ENCODE peak calls at places on chromosomes 5 and 9, in four cellular contexts. Z is HepG2, C is K562, B is A549. V is an unnamed sample.

GRCh38 chr5:11992518-11992917 is 88.3 kb upstream of the CTNND2 start:
- DNase-seq in B (no peak), Z (no peak), C (no peak), V (no peak)

GRCh38 chr9:137192859-137193258 is 4.4 kb downstream of the SSNA1 start:
- DNase-seq in B (no peak), C (no peak), Z (no peak), V (no peak)

GRCh38 chr9:4306066-4306787 is 6.4 kb upstream of the GLIS3 start:
- DNase-seq in Z (peak), B (no peak), C (no peak), V (peak)

GRCh38 chr9:136644343-136644592 is 18.4 kb upstream of the EGFL7 start:
- DNase-seq in B (no peak), C (peak), Z (no peak), V (peak)

GRCh38 chr9:19379697-19380046 is 364 bp downstream of the RPS6 start:
- DNase-seq in B (no peak), C (peak), Z (no peak), V (peak)

GRCh38 chr9:35615981-35616680 is 2.1 kb downstream of the CD72 start:
- DNase-seq in C (no peak), B (no peak), Z (no peak), V (no peak)

GRCh38 chr5:141494761-141495455 is 6.0 kb downstream of the PCDHGC5 start:
- DNase-seq in C (no peak), B (no peak), Z (no peak), V (peak)

GRCh38 chr9:126429190-126429589 is 102.6 kb downstream of the MVB12B start:
- DNase-seq in B (no peak), Z (no peak), C (no peak), V (no peak)

GRCh38 chr9:129253820-129254381 is 75.8 kb upstream of the IER5L start:
- DNase-seq in B (no peak), C (no peak), Z (no peak), V (no peak)

GRCh38 chr9:22722492-22722891 is 275.9 kb downstream of the DMRTA1 start:
- DNase-seq in C (no peak), Z (no peak), B (no peak), V (no peak)

GRCh38 chr5:174106997-174107655 is 61.6 kb downstream of the NSG2 start:
- DNase-seq in C (no peak), Z (no peak), B (no peak), V (no peak)

GRCh38 chr9:133356391-133357091 is at the start of the genes SURF1 and SURF2:
- DNase-seq in C (peak), B (peak), Z (peak), V (peak)

GRCh38 chr5:159779481-159779880 is 136.8 kb upstream of the ADRA1B start:
- DNase-seq in B (no peak), C (no peak), Z (no peak), V (no peak)

GRCh38 chr9:18105996-18106595 is 367.9 kb upstream of the ADAMTSL1 start:
- DNase-seq in Z (no peak), C (no peak), B (no peak), V (no peak)

GRCh38 chr5:131264453-131265200 is 774 bp downstream of the CDC42SE2 start:
- DNase-seq in B (no peak), C (no peak), Z (no peak), V (peak)

GRCh38 chr9:36945999-36946398 is 88.1 kb downstream of the PAX5 start:
- DNase-seq in Z (no peak), C (no peak), B (no peak), V (no peak)

GRCh38 chr5:150778517-150779396 is at the start of gene SMIM3:
- DNase-seq in B (peak), Z (peak), C (peak), V (peak)

GRCh38 chr5:157431544-157432200 is 28.3 kb upstream of the NIPAL4 start:
- DNase-seq in B (peak), C (no peak), Z (peak), V (peak)

GRCh38 chr5:77628840-77629552 is 9.5 kb downstream of the OTP start:
- DNase-seq in C (no peak), B (no peak), Z (no peak), V (no peak)

GRCh38 chr5:135310328-135310989 is 88.6 kb downstream of the MACROH2A1 start:
- DNase-seq in C (no peak), B (no peak), Z (no peak), V (peak)

GRCh38 chr9:69255591-69255990 is 69.4 kb upstream of the ENTREP1 start:
- DNase-seq in Z (no peak), C (no peak), B (no peak), V (no peak)

GRCh38 chr9:97419315-97419867 is 7.5 kb downstream of the TDRD7 start:
- DNase-seq in C (no peak), B (no peak), Z (peak), V (peak)

GRCh38 chr9:33924978-33925797 is 108.2 kb downstream of the UBE2R2 start:
- DNase-seq in B (peak), Z (peak), C (no peak), V (peak)

GRCh38 chr5:74579215-74579614 is 61.3 kb downstream of the ENC1 start:
- DNase-seq in Z (no peak), C (peak), B (no peak), V (no peak)

GRCh38 chr5:177027665-177028064 is 5.2 kb downstream of the ZNF346 start:
- DNase-seq in B (no peak), Z (no peak), C (no peak), V (no peak)

GRCh38 chr9:99299214-99300102 is 77.4 kb downstream of the SEC61B start:
- DNase-seq in Z (peak), C (no peak), B (no peak), V (peak)

GRCh38 chr9:117927354-117927753 is 223.2 kb downstream of the TLR4 start:
- DNase-seq in B (no peak), Z (no peak), C (no peak), V (no peak)

GRCh38 chr9:69801994-69802393 is 18.6 kb upstream of the CFAP95 start:
- DNase-seq in Z (peak), B (no peak), C (no peak), V (peak)

GRCh38 chr9:35605336-35606137 is 475 bp downstream of the TESK1 start:
- DNase-seq in C (peak), B (peak), Z (no peak), V (no peak)

DNA sequence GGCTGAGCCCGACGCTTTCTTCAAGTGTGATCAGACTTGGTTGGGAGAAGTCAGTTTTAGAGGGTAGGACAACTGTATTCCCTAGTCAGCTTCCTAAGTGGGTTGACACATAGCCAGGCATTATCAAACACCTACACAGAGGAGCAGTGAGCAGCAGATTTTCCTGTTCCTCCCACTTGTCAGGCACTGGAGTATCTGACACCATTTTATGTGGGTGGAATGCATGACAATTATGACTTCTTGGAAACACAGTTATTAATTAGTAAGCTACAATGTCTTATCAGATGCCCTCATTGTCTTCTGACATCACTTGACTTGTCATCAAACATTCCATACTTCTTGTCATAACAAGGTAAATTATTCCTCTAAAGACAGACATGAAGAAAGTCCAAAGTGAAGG is 124.9 kb downstream of the IRX2 start:
- DNase-seq in Z (no peak), C (no peak), B (no peak), V (no peak)
- TF ChIP-seq MAZ in Z (no peak), C (no peak), B (no peak), V (no peak)

GRCh38 chr9:1495684-1496083 is 445.5 kb downstream of the DMRT2 start:
- DNase-seq in Z (no peak), C (no peak), B (no peak), V (no peak)

GRCh38 chr9:1495282-1495681 is 445.1 kb downstream of the DMRT2 start:
- DNase-seq in B (no peak), Z (no peak), C (no peak), V (no peak)

GRCh38 chr9:1490341-1491115 is 440.4 kb downstream of the DMRT2 start:
- DNase-seq in B (no peak), Z (no peak), C (no peak), V (no peak)
- TF ChIP-seq MAZ in B (no peak), Z (no peak), C (no peak), V (no peak)

DNA sequence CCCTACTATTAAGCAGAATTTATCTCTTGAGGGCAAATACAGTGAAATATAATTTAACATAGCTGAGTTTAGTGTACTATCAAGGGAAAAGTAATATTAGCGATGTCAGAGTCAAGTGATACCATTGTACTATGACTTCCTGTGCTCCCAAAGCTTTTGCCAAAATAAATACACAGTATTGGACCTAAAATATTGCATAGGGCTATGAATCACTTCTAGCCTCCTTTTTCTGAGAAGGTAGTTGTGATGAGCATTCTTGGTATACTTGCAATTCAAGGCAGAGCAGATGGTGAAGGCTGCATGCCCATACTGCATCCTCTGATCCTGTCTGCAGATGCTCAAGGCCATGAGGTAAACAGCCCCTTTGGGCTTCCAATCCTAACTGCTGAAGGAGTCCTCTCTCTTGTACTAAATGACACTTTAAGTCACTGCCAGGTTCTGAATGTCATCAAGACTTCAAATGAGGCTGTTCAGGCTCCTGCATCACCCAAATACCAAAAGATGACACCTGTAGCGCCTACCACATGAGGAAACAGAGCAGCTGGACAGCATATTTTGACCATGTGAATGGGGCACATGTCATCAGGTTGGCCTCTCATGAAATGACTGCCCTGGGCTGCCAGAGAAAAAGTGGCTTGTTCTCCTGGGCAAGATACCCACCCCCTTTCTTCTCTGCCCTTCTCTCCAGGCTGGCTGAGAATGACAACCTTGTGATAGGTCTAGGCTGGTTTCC is 29.7 kb upstream of the PPP2CA start:
- DNase-seq in B (no peak), C (no peak), Z (no peak), V (peak)
- TF ChIP-seq MAZ in B (no peak), C (no peak), Z (no peak), V (no peak)

GRCh38 chr5:170693701-170694100 is 89.8 kb upstream of the GABRP start:
- DNase-seq in C (no peak), Z (no peak), B (no peak), V (no peak)
- TF ChIP-seq MAZ in C (no peak), Z (no peak), B (no peak), V (no peak)

GRCh38 chr9:27655454-27655853 is 82.2 kb upstream of the C9orf72 start:
- DNase-seq in Z (no peak), C (no peak), B (no peak), V (no peak)

GRCh38 chr9:27660148-27660547 is 86.9 kb upstream of the C9orf72 start:
- DNase-seq in B (no peak), Z (no peak), C (no peak), V (no peak)

GRCh38 chr9:27653246-27653645 is 80.0 kb upstream of the C9orf72 start:
- DNase-seq in B (no peak), Z (no peak), C (no peak), V (no peak)

DNA sequence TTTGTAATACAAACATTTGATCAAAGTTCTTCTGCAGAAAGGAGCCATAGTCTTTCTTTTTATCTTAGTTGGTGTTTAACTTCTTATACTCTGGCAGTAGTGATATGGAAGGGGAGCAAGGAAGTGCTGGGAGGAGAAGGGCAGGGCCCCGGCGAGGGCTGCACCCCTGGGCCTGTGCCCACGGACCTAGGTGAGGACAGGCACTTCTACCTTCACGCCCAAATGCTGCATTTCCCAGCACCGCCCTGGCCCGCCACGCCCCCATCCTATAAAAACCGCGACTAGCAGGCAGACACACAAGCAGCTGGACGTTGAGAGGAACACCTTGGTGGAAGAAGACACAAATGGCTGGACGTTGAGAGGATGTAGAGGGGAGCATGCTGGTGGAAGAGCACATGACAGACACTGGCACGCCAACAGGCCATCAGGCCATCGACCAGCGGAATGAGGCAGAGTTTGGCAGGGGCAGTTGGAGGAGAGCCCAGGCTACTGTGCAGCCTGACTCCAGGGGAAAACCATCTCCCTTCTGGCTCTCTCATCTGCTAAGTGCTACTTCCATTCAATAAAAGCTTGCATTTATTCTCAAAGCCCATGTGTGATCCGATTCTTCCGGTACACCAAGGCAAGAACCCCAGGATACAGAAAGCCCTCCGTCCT is 81.5 kb upstream of the C9orf72 start:
- DNase-seq in B (no peak), Z (no peak), C (no peak), V (no peak)
- TF ChIP-seq MAZ in B (no peak), Z (no peak), C (no peak), V (no peak)

GRCh38 chr9:88653926-88654325 is 118.9 kb downstream of the NXNL2 start:
- DNase-seq in B (no peak), Z (no peak), C (no peak), V (peak)
- TF ChIP-seq MAZ in B (no peak), Z (no peak), C (no peak), V (no peak)

GRCh38 chr9:28770226-28770625 is 1196.9 kb upstream of the C9orf72 start:
- DNase-seq in C (no peak), B (no peak), Z (no peak), V (no peak)

GRCh38 chr9:28779240-28779639 is 1206.0 kb upstream of the C9orf72 start:
- DNase-seq in C (no peak), Z (no peak), B (no peak), V (no peak)

GRCh38 chr9:28770827-28771226 is 1197.5 kb upstream of the C9orf72 start:
- DNase-seq in Z (no peak), C (no peak), B (no peak), V (no peak)

GRCh38 chr9:28774433-28775029 is 1201.2 kb upstream of the C9orf72 start:
- DNase-seq in C (no peak), B (peak), Z (peak), V (peak)
- TF ChIP-seq MAZ in C (no peak), B (no peak), Z (no peak), V (no peak)

DNA sequence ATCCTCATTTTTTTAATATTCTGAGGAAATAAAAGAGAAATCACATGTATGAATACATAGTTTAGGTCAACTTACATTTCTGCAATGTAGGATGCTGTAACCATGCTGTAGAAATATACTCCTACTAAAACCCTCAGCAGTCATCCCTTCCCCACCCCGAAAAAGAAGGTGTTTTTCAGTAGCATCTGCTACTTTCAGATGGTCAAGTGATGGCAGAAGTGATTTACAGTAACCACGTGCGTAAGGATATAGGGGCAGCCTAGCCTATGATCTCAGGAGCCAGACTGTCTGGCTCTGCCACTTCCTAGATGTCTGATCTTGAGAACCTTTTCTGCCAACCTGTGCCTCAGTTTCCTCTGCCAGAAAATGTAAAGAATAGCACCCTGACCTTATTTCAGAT is 26.0 kb upstream of the SYK start:
- DNase-seq in Z (no peak), C (no peak), B (no peak), V (no peak)
- TF ChIP-seq MAZ in Z (no peak), C (no peak), B (no peak), V (no peak)

GRCh38 chr5:115267617-115268016 is 4.9 kb upstream of the PGGT1B start:
- DNase-seq in C (no peak), B (no peak), Z (no peak), V (peak)
- TF ChIP-seq MAZ in C (no peak), B (no peak), Z (no peak), V (no peak)

GRCh38 chr5:10301842-10302610 is 5.7 kb downstream of the CMBL start:
- DNase-seq in B (peak), C (no peak), Z (no peak), V (no peak)

GRCh38 chr5:10301266-10301665 is 6.4 kb downstream of the CMBL start:
- DNase-seq in C (peak), B (no peak), Z (no peak), V (no peak)

GRCh38 chr5:10304932-10305331 is 2.8 kb downstream of the CMBL start:
- DNase-seq in C (peak), B (no peak), Z (no peak), V (no peak)

GRCh38 chr5:10303699-10304170 is 4.0 kb downstream of the CMBL start:
- DNase-seq in B (no peak), C (peak), Z (peak), V (no peak)

GRCh38 chr5:10303201-10303600 is 4.5 kb downstream of the CMBL start:
- DNase-seq in Z (no peak), B (no peak), C (no peak), V (no peak)
- TF ChIP-seq MAZ in Z (no peak), B (no peak), C (no peak), V (no peak)

V was measured in IMR-90.